ENCODE peak calls at places on chromosomes 16 and 17, in seven cellular contexts. N is H7; M is DMS153; O is H54; G is stimulated activated CD4-positive, alpha-beta T cell treated with anti-CD3 and anti-CD28 coated beads, Interleukin-12 subunit alpha, Interleukin-12 subunit beta, amount 100 ng/mL, for 24 hours; K is astrocyte of the spinal cord; A is EL. P is an unnamed sample.

GRCh38 chr17:49482144-49482817 is 12.8 kb upstream of the NGFR start:
- DNase-seq in N (no peak), M (no peak), O (peak), G (no peak), K (no peak), A (no peak), P (no peak)

GRCh38 chr16:12295395-12295794 is 318.9 kb downstream of the SNX29 start:
- DNase-seq in N (no peak), M (no peak), O (no peak), G (no peak), K (peak), A (no peak), P (no peak)

GRCh38 chr16:89093602-89094251 is at the start of gene ACSF3:
- DNase-seq in N (peak), M (no peak), O (peak), G (peak), K (peak), A (peak), P (peak)

GRCh38 chr16:61730997-61731396 is 305.2 kb downstream of the CDH8 start:
- DNase-seq in N (no peak), M (no peak), O (no peak), G (no peak), K (no peak), A (no peak), P (no peak)

GRCh38 chr16:4689091-4689671 is 4.2 kb upstream of the NUDT16L1 start:
- DNase-seq in N (no peak), M (no peak), O (no peak), G (no peak), K (no peak), A (no peak), P (no peak)

GRCh38 chr17:63675607-63676539 is 24.1 kb downstream of the LIMD2 start:
- DNase-seq in N (no peak), M (peak), O (peak), G (no peak), K (peak), A (peak), P (no peak)

GRCh38 chr16:16013812-16014211 is 64.4 kb downstream of the ABCC1 start:
- DNase-seq in N (no peak), M (no peak), O (no peak), G (no peak), K (no peak), A (no peak), P (no peak)

GRCh38 chr16:22190169-22191088 is 15.6 kb upstream of the EEF2K start:
- DNase-seq in N (peak), M (peak), O (peak), G (peak), K (peak), A (peak), P (peak)

GRCh38 chr16:12729448-12729847 is 74.2 kb downstream of the CPPED1 start:
- DNase-seq in N (no peak), M (no peak), O (peak), G (no peak), K (peak), A (peak), P (no peak)

P was measured in activated CD4-positive, alpha-beta memory T cell treated with anti-CD3 and anti-CD28 coated beads for 36 hours.